ENCODE peak calls at places on chromosomes 5 and 9, in four cellular contexts. B is fibroblast of pulmonary artery, F is GM06990, M is HTR-8/SVneo. V is an unnamed sample.

GRCh38 chr5:59562756-59563389 is 330.7 kb downstream of the PDE4D start:
- DNase-seq in B (peak), M (peak), F (peak), V (peak)

GRCh38 chr5:36643162-36643561 is 36.8 kb downstream of the SLC1A3 start:
- DNase-seq in F (no peak), M (no peak), B (no peak), V (no peak)

GRCh38 chr9:109253637-109254284 is 67.1 kb downstream of the EPB41L4B start:
- DNase-seq in B (peak), M (no peak), F (no peak), V (no peak)

GRCh38 chr9:19492775-19493173 is 84.0 kb downstream of the ACER2 start:
- DNase-seq in F (no peak), B (no peak), M (no peak), V (no peak)

GRCh38 chr9:120344230-120344629 is 235.7 kb downstream of the CDK5RAP2 start:
- DNase-seq in M (peak), B (peak), F (no peak), V (no peak)

GRCh38 chr9:37761511-37761910 is 7.9 kb downstream of the TRMT10B start:
- DNase-seq in F (no peak), M (no peak), B (peak), V (peak)

GRCh38 chr9:81028504-81028903 is 660.8 kb downstream of the TLE1 start:
- DNase-seq in F (no peak), M (peak), B (peak), V (peak)

GRCh38 chr9:127221695-127222094 is 42.9 kb upstream of the GARNL3 start:
- DNase-seq in B (no peak), M (no peak), F (peak), V (no peak)

GRCh38 chr5:115455241-115455640 is 89.3 kb downstream of the FEM1C start:
- DNase-seq in F (no peak), B (peak), M (peak), V (peak)

V was measured in lung microvascular endothelial cell.